ENCODE peak calls at places on chromosomes 1 and 21, in six cellular contexts. M is astrocyte of the spinal cord, B is mesendoderm, V is NCI-H1105, Q is Peyer's patch, G is sciatic nerve. P is an unnamed sample.

GRCh38 chr1:56968878-56969495 is 3.2 kb upstream of the C8B start:
- DNase-seq in M (no peak), B (no peak), V (no peak), Q (no peak), G (no peak), P (no peak)

GRCh38 chr1:69263982-69264381 is 303.7 kb upstream of the LRRC7 start:
- DNase-seq in M (peak; percentile 80), B (no peak), V (peak; percentile 98), Q (no peak), G (no peak), P (no peak)

GRCh38 chr21:31520506-31521163 is 138.9 kb upstream of the SOD1 start:
- DNase-seq in M (peak; percentile 81), B (no peak), V (peak; percentile 56), Q (no peak), G (no peak), P (no peak)

GRCh38 chr1:22557341-22557950 is 5.8 kb upstream of the EPHA8 start:
- DNase-seq in M (no peak), B (no peak), V (peak; percentile 83), Q (no peak), G (no peak), P (no peak)

GRCh38 chr21:26554365-26554764 is 18.7 kb downstream of the CYYR1 start:
- DNase-seq in M (no peak), B (no peak), V (no peak), Q (no peak), G (no peak), P (no peak)

GRCh38 chr21:38337793-38338192 is 81.0 kb downstream of the KCNJ15 start:
- DNase-seq in M (no peak), B (no peak), V (no peak), Q (no peak), G (no peak), P (no peak)

GRCh38 chr1:94698759-94699502 is 121.2 kb upstream of the SLC44A3 start:
- DNase-seq in M (peak; percentile 48), B (peak; percentile 68), V (no peak), Q (no peak), G (no peak), P (no peak)

GRCh38 chr21:26061437-26061836 is 109.1 kb downstream of the APP start:
- DNase-seq in M (no peak), B (no peak), V (no peak), Q (no peak), G (no peak), P (no peak)

GRCh38 chr1:1402081-1402900 is 3.2 kb upstream of the CCNL2 start:
- DNase-seq in M (peak; percentile 56), B (peak; percentile 86), V (no peak), Q (no peak), G (no peak), P (peak; percentile 84)

GRCh38 chr1:174877208-174877673 is 122.5 kb upstream of the CACYBP start:
- DNase-seq in M (no peak), B (no peak), V (peak; percentile 63), Q (peak; percentile 55), G (no peak), P (no peak)

GRCh38 chr1:234921266-234922062 is 207.2 kb downstream of the TOMM20 start:
- DNase-seq in M (no peak), B (no peak), V (no peak), Q (peak; percentile 49), G (peak; percentile 57), P (peak; percentile 95)

GRCh38 chr1:119275930-119276215 is 92.7 kb upstream of the HAO2 start:
- DNase-seq in M (no peak), B (no peak), V (no peak), Q (no peak), G (no peak), P (no peak)

GRCh38 chr1:33332357-33332789 is 11.5 kb upstream of the A3GALT2 start:
- DNase-seq in M (peak; percentile 69), B (no peak), V (no peak), Q (no peak), G (peak; percentile 55), P (no peak)

GRCh38 chr1:64031191-64031590 is 172.2 kb upstream of the UBE2U start:
- DNase-seq in M (no peak), B (no peak), V (no peak), Q (no peak), G (no peak), P (no peak)

GRCh38 chr1:224329484-224329841 is 509 bp downstream of the NVL start:
- DNase-seq in M (no peak), B (no peak), V (no peak), Q (no peak), G (no peak), P (no peak)

GRCh38 chr1:24111998-24112380 is at the start of gene MYOM3:
- DNase-seq in M (no peak), B (no peak), V (no peak), Q (no peak), G (no peak), P (peak; percentile 6)

GRCh38 chr1:47755368-47755990 is 241.7 kb downstream of the TRABD2B start:
- DNase-seq in M (no peak), B (peak; percentile 75), V (peak; percentile 23), Q (peak; percentile 83), G (no peak), P (peak; percentile 30)

GRCh38 chr1:119747451-119747850 is 21.3 kb downstream of the HMGCS2 start:
- DNase-seq in M (no peak), B (peak; percentile 35), V (no peak), Q (no peak), G (no peak), P (no peak)

GRCh38 chr1:95012389-95012788 is 60.4 kb downstream of the ALG14 start:
- DNase-seq in M (peak; percentile 89), B (no peak), V (no peak), Q (no peak), G (no peak), P (no peak)